ENCODE peak calls at places on chromosomes 3 and 15, in four cellular contexts. P, B, I and M are unnamed samples.
A peak's percentile ranks its signal among the peaks of the same experiment; 100 is the strongest.

GRCh38 chr3:188583476-188584161 is 429.7 kb downstream of the LPP start:
- DNase-seq in B (no peak), I (peak; percentile 29), P (peak; percentile 69), M (no peak)

GRCh38 chr3:85387913-85388510 is 429.2 kb downstream of the CADM2 start:
- DNase-seq in I (no peak), B (no peak), P (no peak), M (no peak)

GRCh38 chr3:29925150-29925549 is 644.3 kb downstream of the RBMS3 start:
- DNase-seq in P (peak; percentile 32), B (no peak), I (peak; percentile 22), M (no peak)

GRCh38 chr3:29099296-29099695 is 181.6 kb upstream of the RBMS3 start:
- DNase-seq in I (peak; percentile 10), B (no peak), P (peak; percentile 13), M (no peak)

GRCh38 chr3:186432189-186432588 is 70.2 kb upstream of the DGKG start:
- DNase-seq in I (peak; percentile 11), P (peak; percentile 28), B (no peak), M (no peak)

GRCh38 chr15:75695206-75695605 is 17.4 kb downstream of the CSPG4 start:
- DNase-seq in I (no peak), B (no peak), P (no peak), M (no peak)

GRCh38 chr3:186510374-186511079 is 33.7 kb downstream of the CRYGS start:
- DNase-seq in P (no peak), B (no peak), I (no peak), M (no peak)

GRCh38 chr3:55309336-55309735 is 177.8 kb downstream of the WNT5A start:
- DNase-seq in B (no peak), I (peak; percentile 70), P (peak; percentile 20), M (no peak)

GRCh38 chr15:66701422-66702034 is 508 bp upstream of the SMAD6 start:
- DNase-seq in P (peak; percentile 81), I (no peak), B (peak; percentile 45), M (no peak)

GRCh38 chr15:84669726-84670125 is 11.7 kb upstream of the NMB start:
- DNase-seq in I (peak; percentile 49), P (no peak), B (no peak), M (no peak)

GRCh38 chr15:25737218-25737643 is 125.9 kb downstream of the ATP10A start:
- DNase-seq in B (no peak), P (no peak), I (peak; percentile 41), M (no peak)

GRCh38 chr3:140467916-140468315 is 209.9 kb upstream of the TRIM42 start:
- DNase-seq in B (no peak), P (no peak), I (no peak), M (no peak)

GRCh38 chr3:58392191-58392590 is 41.4 kb downstream of the PDHB start:
- DNase-seq in B (no peak), I (no peak), P (peak; percentile 34), M (no peak)

GRCh38 chr3:111917300-111917699 is 58.2 kb downstream of the PHLDB2 start:
- DNase-seq in B (no peak), I (peak; percentile 52), P (no peak), M (peak; percentile 63)

GRCh38 chr15:96058103-96058851 is 272.2 kb upstream of the NR2F2 start:
- DNase-seq in B (peak; percentile 86), P (no peak), I (no peak), M (no peak)

GRCh38 chr15:66617137-66618090 is 51.6 kb upstream of the LCTL start:
- DNase-seq in I (peak; percentile 80), B (no peak), P (peak; percentile 88), M (peak; percentile 62)

GRCh38 chr3:23494967-23495366 is 291.8 kb downstream of the UBE2E2 start:
- DNase-seq in I (no peak), B (no peak), P (no peak), M (no peak)

GRCh38 chr3:61663728-61664492 is 102.5 kb downstream of the PTPRG start:
- DNase-seq in P (peak; percentile 2), B (no peak), I (peak; percentile 97), M (peak; percentile 83)

GRCh38 chr3:12588039-12588673 is 31.3 kb downstream of the MKRN2 start:
- DNase-seq in P (no peak), I (peak; percentile 52), B (no peak), M (no peak)

GRCh38 chr3:150084128-150084527 is 113.4 kb upstream of the PFN2 start:
- DNase-seq in P (no peak), I (no peak), B (no peak), M (no peak)

GRCh38 chr3:164351126-164351525 is 727.2 kb downstream of the SI start:
- DNase-seq in B (no peak), I (no peak), P (no peak), M (no peak)

GRCh38 chr15:55224892-55225291 is 28.2 kb upstream of the RSL24D1 start:
- DNase-seq in P (no peak), B (no peak), I (no peak), M (no peak)

GRCh38 chr3:56860948-56861347 is 59.2 kb upstream of the ARHGEF3 start:
- DNase-seq in P (no peak), I (no peak), B (no peak), M (no peak)

GRCh38 chr15:77030928-77031375 is 36.0 kb downstream of the PSTPIP1 start:
- DNase-seq in B (no peak), I (no peak), P (no peak), M (peak; percentile 47)

GRCh38 chr15:46344115-46344749 is 709.4 kb downstream of the SQOR start:
- DNase-seq in P (no peak), B (no peak), I (no peak), M (no peak)

GRCh38 chr3:11140054-11140712 is 14.1 kb upstream of the HRH1 start:
- DNase-seq in B (no peak), P (no peak), I (no peak), M (no peak)

GRCh38 chr15:63321462-63321861 is 44.1 kb downstream of the APH1B start:
- DNase-seq in B (no peak), P (no peak), I (no peak), M (no peak)

GRCh38 chr3:149452036-149452435 is 22.5 kb upstream of the TM4SF4 start:
- DNase-seq in B (no peak), P (no peak), I (no peak), M (no peak)

GRCh38 chr3:18445421-18446066 is 20.4 kb upstream of the SATB1 start:
- DNase-seq in B (no peak), P (no peak), I (no peak), M (peak; percentile 57)

GRCh38 chr3:170751894-170752283 is 118.1 kb downstream of the RPL22L1 start:
- DNase-seq in B (no peak), P (peak; percentile 79), I (peak; percentile 48), M (no peak)
- H3K9ac ChIP-seq in B (no peak overlapping the region), P (peak overlapping the region; percentile 77), I (peak overlapping the region; percentile 21), M (no peak overlapping the region)

DNA sequence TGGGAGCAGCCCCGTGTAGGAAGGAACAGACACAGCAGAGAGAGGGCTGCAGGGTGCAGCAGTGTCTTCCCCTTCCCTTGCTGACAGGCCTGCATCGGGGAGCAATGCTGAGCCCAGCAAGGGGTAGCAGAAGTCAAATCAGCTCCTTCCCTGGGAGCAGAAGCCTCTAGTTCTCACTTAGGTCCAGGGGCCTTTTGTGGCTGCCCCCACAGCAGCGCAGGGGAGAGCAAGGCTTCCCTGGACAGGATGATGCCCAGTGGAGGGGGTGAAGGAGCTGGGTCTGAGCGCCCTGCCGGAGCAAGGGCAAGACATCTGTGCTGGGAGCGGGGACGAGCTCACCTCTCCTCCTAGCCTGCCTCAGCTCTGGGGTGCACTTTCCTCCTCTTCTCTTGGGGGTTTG is 827 bp downstream of the PLCB2 start:
- DNase-seq in P (no peak), I (no peak), B (no peak), M (no peak)
- H3K9ac ChIP-seq in P (no peak overlapping the region), I (no peak overlapping the region), B (no peak overlapping the region), M (no peak overlapping the region)

GRCh38 chr3:179321585-179322322 is 1.1 kb upstream of the ZNF639 start:
- DNase-seq in P (peak; percentile 65), I (peak; percentile 63), B (peak; percentile 49), M (peak; percentile 68)

GRCh38 chr3:179323197-179323901 is 518 bp downstream of the ZNF639 start:
- DNase-seq in B (peak; percentile 74), I (peak; percentile 70), P (peak; percentile 78), M (peak; percentile 83)

GRCh38 chr3:179324270-179324754 is 1.5 kb downstream of the ZNF639 start:
- DNase-seq in P (peak; percentile 64), I (peak; percentile 65), B (peak; percentile 32), M (no peak)

GRCh38 chr3:179322481-179323196 is at the start of gene ZNF639:
- DNase-seq in P (peak; percentile 92), B (peak; percentile 91), I (peak; percentile 82), M (peak; percentile 94)

DNA sequence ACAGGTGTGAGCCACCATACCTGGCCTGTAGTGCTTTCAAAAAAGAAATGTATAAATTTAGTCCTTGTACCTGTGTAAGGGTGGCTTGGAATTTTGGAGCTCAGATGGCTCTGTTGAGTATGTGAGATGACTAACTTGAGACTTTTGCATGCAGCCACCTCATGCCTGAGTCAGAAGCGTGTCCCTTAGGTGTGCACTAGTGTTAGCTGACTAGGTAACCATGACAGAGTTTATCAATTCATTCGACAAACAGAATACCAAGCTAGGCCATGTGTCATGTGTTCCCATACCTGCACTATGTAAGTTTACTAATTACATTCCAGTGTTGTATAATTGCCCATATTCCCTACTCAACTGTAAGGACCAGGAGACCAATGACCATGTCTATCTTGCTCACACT is 4.0 kb upstream of the ZNF639 start:
- DNase-seq in B (no peak), I (no peak), P (no peak), M (no peak)
- H3K9ac ChIP-seq in B (no peak overlapping the region), I (no peak overlapping the region), P (no peak overlapping the region), M (no peak overlapping the region)

DNA sequence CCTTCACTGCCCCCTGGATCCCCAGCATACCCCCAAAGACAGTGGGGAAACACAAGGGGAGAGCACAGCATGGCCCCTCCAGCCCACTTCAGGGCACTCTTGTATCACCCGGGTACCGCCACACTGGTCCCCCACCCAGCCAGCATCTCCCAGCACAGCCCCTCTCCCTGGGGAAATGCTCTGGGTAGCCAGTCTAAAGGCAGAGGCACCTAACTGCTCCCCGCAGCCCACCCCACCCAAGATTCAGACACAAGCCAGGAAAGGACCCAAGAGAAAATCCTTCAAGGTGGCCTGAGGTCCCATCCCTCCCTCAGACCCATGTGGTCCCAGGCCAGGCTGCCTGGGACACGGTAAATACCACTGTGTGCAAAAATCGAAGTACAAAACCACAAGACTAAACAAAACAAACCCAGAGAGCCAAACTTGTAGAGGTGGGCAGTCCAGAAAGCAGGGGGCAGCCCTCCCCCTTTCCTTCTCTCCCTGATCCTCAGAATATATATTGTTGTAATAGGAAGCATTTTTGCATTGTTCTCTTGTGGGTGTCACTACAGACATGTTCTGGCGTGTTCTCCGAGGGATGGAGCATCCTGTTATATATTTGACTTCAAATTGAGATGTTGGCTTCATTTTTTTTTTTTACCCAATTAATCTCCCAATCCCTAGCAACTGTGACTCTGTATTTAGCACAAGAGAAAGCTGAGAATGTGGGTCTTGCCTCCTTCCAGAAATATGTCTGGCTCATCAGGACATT is 51.7 kb downstream of the GRIP2 start:
- DNase-seq in P (no peak), B (no peak), I (no peak), M (no peak)
- H3K9ac ChIP-seq in P (no peak overlapping the region), B (no peak overlapping the region), I (no peak overlapping the region), M (no peak overlapping the region)

DNA sequence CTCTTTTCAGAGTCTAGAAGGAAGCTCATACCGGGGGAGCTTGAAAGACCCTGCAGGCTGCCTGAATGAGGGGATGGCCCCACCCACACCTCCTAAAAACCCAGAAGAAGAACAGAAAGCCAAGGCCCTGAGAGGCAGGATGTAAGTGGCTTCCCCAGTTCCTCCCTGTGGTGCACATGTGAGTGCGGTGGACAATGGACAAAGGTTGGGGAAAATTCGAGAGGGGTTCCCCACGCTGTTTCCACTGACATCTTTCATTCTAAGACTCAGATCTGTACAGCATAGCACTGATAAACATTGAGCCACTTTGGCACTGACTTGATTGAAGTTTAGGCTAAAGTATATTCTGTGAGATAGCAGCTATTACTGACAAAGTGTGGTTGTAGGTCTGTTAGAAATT is 79.5 kb upstream of the UMPS start:
- DNase-seq in B (no peak), I (no peak), P (no peak), M (no peak)
- H3K9ac ChIP-seq in B (no peak overlapping the region), I (no peak overlapping the region), P (no peak overlapping the region), M (no peak overlapping the region)